ENCODE peak calls at places on chromosomes 13 and 19, in four cellular contexts. L is CD8-positive, alpha-beta memory T cell; G is fibroblast of lung; Q is CD8-positive, alpha-beta T cell. S is an unnamed sample.

GRCh38 chr13:80276371-80277289 is 64.3 kb downstream of the SPRY2 start:
- DNase-seq in G (peak; percentile 79), Q (no peak), L (no peak), S (no peak)

GRCh38 chr19:6216236-6216995 is 63.4 kb downstream of the MLLT1 start:
- DNase-seq in G (no peak), L (no peak), Q (no peak), S (no peak)

GRCh38 chr19:40280608-40281221 is 4.4 kb downstream of the AKT2 start:
- DNase-seq in L (no peak), G (no peak), Q (no peak), S (peak; percentile 60)

GRCh38 chr13:106349080-106349841 is 186.2 kb downstream of the EFNB2 start:
- DNase-seq in G (peak; percentile 71), L (no peak), Q (no peak), S (peak; percentile 28)

GRCh38 chr13:64278493-64278892 is 2862.8 kb upstream of the PCDH20 start:
- DNase-seq in Q (no peak), G (peak; percentile 79), L (no peak), S (no peak)

GRCh38 chr13:28540612-28541011 is 45.7 kb upstream of the FLT1 start:
- DNase-seq in Q (no peak), G (no peak), L (no peak), S (no peak)

GRCh38 chr13:24348797-24349515 is 39.6 kb downstream of the C1QTNF9 start:
- DNase-seq in Q (no peak), G (no peak), L (no peak), S (no peak)

GRCh38 chr19:51702754-51703654 is 9.9 kb downstream of the SPACA6 start:
- DNase-seq in L (peak; percentile 14), Q (no peak), G (no peak), S (no peak)

GRCh38 chr13:98279473-98280175 is 102.6 kb upstream of the RNF113B start:
- DNase-seq in G (no peak), L (no peak), Q (no peak), S (no peak)

GRCh38 chr13:51207881-51208280 is 14.3 kb upstream of the FAM124A start:
- DNase-seq in G (no peak), L (no peak), Q (no peak), S (no peak)

GRCh38 chr19:23957660-23958281 is 43.1 kb downstream of the ZNF726 start:
- DNase-seq in G (peak; percentile 85), L (no peak), Q (no peak), S (no peak)

GRCh38 chr19:29753934-29754305 is 38.9 kb upstream of the C19orf12 start:
- DNase-seq in L (no peak), G (no peak), Q (no peak), S (no peak)

GRCh38 chr19:55857974-55858373 is 21.6 kb downstream of the NLRP4 start:
- DNase-seq in L (no peak), G (no peak), Q (no peak), S (no peak)

GRCh38 chr19:44066305-44066704 is 5.7 kb upstream of the ZNF284 start:
- DNase-seq in L (no peak), Q (no peak), G (no peak), S (no peak)

GRCh38 chr19:16342002-16342715 is 17.5 kb downstream of the KLF2 start:
- DNase-seq in L (no peak), G (peak; percentile 78), Q (no peak), S (peak; percentile 70)

GRCh38 chr19:13742756-13743155 is 21.6 kb upstream of the MRI1 start:
- DNase-seq in G (peak; percentile 16), Q (no peak), L (no peak), S (no peak)

DNA sequence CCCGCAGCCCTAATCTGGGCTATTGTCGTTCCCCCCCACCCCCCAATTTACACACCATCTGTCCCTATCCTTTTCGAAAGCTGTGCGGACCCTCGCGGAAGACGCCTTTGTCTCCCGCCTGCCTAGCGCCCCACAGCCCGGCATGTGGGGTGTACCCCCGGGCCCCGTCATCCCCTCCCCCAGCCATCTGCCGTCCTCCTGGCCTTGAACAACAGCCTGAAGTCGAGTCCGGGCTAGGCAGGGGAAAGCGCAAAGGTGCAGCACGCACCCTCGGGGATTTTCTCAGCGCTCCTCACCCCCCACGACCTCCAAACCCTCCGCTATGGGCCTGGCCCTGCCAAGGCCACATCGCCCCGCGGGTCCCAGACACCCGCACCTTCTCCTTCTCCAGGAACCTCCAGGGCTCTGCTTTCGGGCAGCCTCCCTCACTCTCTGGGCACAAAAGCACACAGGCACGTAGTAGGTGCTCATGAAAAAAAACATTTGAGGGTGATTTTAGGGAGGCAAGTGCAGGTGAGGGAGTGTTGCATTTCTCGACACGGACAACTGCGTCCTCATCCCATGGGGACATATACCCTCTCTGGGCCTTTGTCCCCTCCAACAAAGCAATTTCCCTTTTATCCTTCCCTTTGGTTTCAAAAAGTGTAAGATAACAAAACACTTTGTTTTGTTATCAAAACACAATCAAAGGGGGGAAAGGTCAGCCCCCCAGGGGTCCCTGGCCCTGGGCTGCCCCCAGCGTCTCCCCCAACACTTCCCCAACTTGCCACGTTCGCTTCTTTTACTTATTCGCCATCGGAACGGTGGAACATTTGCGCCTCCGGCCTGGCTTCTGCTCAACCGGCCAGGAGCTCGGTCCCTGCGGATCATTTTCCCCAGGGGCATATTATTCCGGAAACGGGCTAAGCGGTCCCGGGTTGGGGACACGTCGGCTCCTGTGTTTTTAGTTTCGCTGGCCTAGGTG is 16.4 kb downstream of the CCDC124 start:
- DNase-seq in G (no peak), Q (no peak), L (no peak), S (no peak)
- H3K4me1 ChIP-seq in G (peaks cover 4% of the 10 kb centered on the region), Q (peaks cover 58% of the 10 kb centered on the region), L (peaks cover 54% of the 10 kb centered on the region), S (peaks cover 47% of the 10 kb centered on the region)

GRCh38 chr19:35904312-35905068 is 2.2 kb downstream of the HCST start:
- DNase-seq in Q (no peak), G (no peak), L (no peak), S (no peak)
- H3K27ac ChIP-seq in Q (peak overlapping the region; percentile 85), G (no peak overlapping the region), L (no peak overlapping the region), S (no peak overlapping the region)

GRCh38 chr19:48393196-48393558 is 291 bp upstream of the GRIN2D start:
- DNase-seq in G (no peak), Q (no peak), L (no peak), S (no peak)
- H3K4me1 ChIP-seq in G (no peaks in the 10 kb centered on the region), Q (peaks cover 53% of the 10 kb centered on the region), L (peaks cover 50% of the 10 kb centered on the region), S (peaks cover 22% of the 10 kb centered on the region)

GRCh38 chr13:91813255-91813654 is 414.8 kb downstream of the GPC5 start:
- DNase-seq in L (no peak), Q (no peak), G (no peak), S (no peak)
- H3K27ac ChIP-seq in L (no peak overlapping the region), Q (no peak overlapping the region), G (no peak overlapping the region), S (no peak overlapping the region)

GRCh38 chr19:33147538-33147937 is 15.6 kb downstream of the WDR88 start:
- DNase-seq in Q (no peak), G (no peak), L (no peak), S (no peak)

GRCh38 chr19:33143897-33144405 is 12.0 kb downstream of the WDR88 start:
- DNase-seq in Q (peak; percentile 57), L (peak; percentile 48), G (peak; percentile 30), S (peak; percentile 80)

GRCh38 chr19:33152178-33152577 is 20.3 kb downstream of the WDR88 start:
- DNase-seq in L (no peak), G (no peak), Q (no peak), S (no peak)

GRCh38 chr19:33150852-33151518 is 19.1 kb downstream of the WDR88 start:
- DNase-seq in L (no peak), Q (no peak), G (no peak), S (no peak)

DNA sequence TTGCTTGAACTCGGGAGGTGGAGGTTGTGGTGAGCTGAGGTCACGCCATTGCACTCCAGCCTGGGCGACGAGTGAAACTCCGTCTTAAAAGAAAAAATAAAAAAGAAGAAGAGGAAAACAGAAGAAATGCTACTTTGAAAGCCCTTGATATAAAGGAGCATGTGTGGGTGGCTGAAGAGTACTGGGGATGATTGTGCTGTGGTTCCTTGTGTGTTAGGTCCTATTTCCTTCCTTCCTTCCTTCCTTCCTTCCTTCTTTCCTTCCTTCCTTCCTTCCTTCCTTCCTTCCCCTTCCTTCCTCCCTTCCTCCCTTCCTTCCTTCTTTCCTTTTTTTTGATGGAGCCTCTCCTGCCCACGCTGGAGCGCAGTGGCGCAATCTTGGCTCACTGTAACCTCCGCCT is 14.3 kb downstream of the WDR88 start:
- DNase-seq in Q (no peak), L (no peak), G (no peak), S (no peak)
- H3K4me1 ChIP-seq in Q (peaks cover 3% of the 10 kb centered on the region), L (no peaks in the 10 kb centered on the region), G (no peaks in the 10 kb centered on the region), S (no peaks in the 10 kb centered on the region)

GRCh38 chr19:45901912-45902650 is at the start of gene MYPOP:
- DNase-seq in L (no peak), Q (no peak), G (no peak), S (no peak)
- H3K27ac ChIP-seq in L (peak within 1 kb of the TSS; percentile 68), Q (peak within 1 kb of the TSS; percentile 64), G (peak within 1 kb of the TSS; percentile 45), S (peak within 1 kb of the TSS; percentile 24)

GRCh38 chr19:41861846-41862245 is 1.8 kb downstream of the RPS19 start:
- DNase-seq in Q (no peak), L (no peak), G (no peak), S (no peak)

GRCh38 chr19:41864374-41864773 is 4.3 kb downstream of the RPS19 start:
- DNase-seq in L (no peak), Q (no peak), G (no peak), S (no peak)

GRCh38 chr19:41863209-41863931 is 3.3 kb downstream of the RPS19 start:
- DNase-seq in G (no peak), L (no peak), Q (no peak), S (no peak)

GRCh38 chr19:41861098-41861768 is 1.2 kb downstream of the RPS19 start:
- DNase-seq in Q (no peak), L (no peak), G (no peak), S (no peak)

GRCh38 chr19:41862445-41862986 is 2.5 kb downstream of the RPS19 start:
- DNase-seq in L (no peak), Q (no peak), G (no peak), S (no peak)
- H3K4me1 ChIP-seq in L (peaks cover 69% of the 10 kb centered on the region), Q (peaks cover 62% of the 10 kb centered on the region), G (peaks cover 8% of the 10 kb centered on the region), S (peaks cover 20% of the 10 kb centered on the region)

GRCh38 chr13:49754146-49754545 is 38.3 kb downstream of the KPNA3 start:
- DNase-seq in L (no peak), G (no peak), Q (no peak), S (no peak)
- H3K27ac ChIP-seq in L (no peak overlapping the region), G (no peak overlapping the region), Q (no peak overlapping the region), S (no peak overlapping the region)

GRCh38 chr19:1214862-1215731 is 9.5 kb downstream of the STK11 start:
- DNase-seq in L (no peak), Q (no peak), G (peak; percentile 52), S (peak; percentile 77)

GRCh38 chr19:1219786-1220451 is 14.3 kb downstream of the STK11 start:
- DNase-seq in L (no peak), Q (no peak), G (no peak), S (no peak)

GRCh38 chr19:1216756-1217155 is 11.2 kb downstream of the STK11 start:
- DNase-seq in L (no peak), G (no peak), Q (no peak), S (no peak)

GRCh38 chr19:1218751-1219567 is 13.4 kb downstream of the STK11 start:
- DNase-seq in L (no peak), Q (no peak), G (no peak), S (no peak)

DNA sequence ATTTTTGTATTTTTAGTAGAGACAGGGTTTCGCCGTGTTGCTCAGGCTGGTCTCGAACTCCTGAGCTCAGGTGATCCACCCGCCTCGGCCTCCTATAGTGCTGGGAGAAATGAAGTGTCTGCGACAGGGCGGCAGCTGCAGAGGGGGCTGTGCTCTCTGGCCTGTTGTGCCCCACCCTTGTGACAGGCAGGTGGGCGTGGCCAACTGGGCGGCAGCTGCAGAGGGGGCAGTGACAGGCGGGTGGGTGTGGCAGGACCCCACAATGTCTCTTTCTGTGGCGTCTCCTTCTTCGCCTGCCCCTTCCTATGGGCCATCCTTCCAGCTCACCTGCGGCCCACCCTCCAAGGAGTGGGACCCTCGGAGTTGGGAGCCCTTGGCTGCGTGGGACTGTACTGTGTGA is 11.8 kb downstream of the STK11 start:
- DNase-seq in Q (no peak), G (no peak), L (no peak), S (no peak)
- H3K4me1 ChIP-seq in Q (peaks cover 14% of the 10 kb centered on the region), G (peaks cover 27% of the 10 kb centered on the region), L (peaks cover 16% of the 10 kb centered on the region), S (peaks cover 55% of the 10 kb centered on the region)